ENCODE peak calls at places on chromosomes 4 and X, in five cellular contexts. One of them, this sample, is unnamed.

GRCh38 chrX:13698432-13698831 is 9.5 kb downstream of the RAB9A start:
- ATAC-seq in activated naive CD8-positive, alpha-beta T cell treated with anti-CD3 and anti-CD28 coated beads, Interleukin-2, amount 10 ng/mL, durations not matched to agents 7 days and 5 days: no peak
- ATAC-seq in activated T-helper 17 cell treated with anti-CD3 and anti-CD28 coated beads, Interleukin-2, amount 50 U/mL, for 72 hours: no peak
- ATAC-seq in activated CD4-positive, alpha-beta T cell treated with anti-CD3 and anti-CD28 coated beads for 36 hours: no peak
- ATAC-seq in body of pancreas: no peak
- ATAC-seq in this sample: no peak

GRCh38 chr4:167989815-167990214 is 102.5 kb upstream of the ANXA10 start:
- ATAC-seq in activated CD4-positive, alpha-beta T cell treated with anti-CD3 and anti-CD28 coated beads for 36 hours: no peak
- ATAC-seq in activated T-helper 17 cell treated with anti-CD3 and anti-CD28 coated beads, Interleukin-2, amount 50 U/mL, for 72 hours: no peak
- ATAC-seq in body of pancreas: no peak
- ATAC-seq in activated naive CD8-positive, alpha-beta T cell treated with anti-CD3 and anti-CD28 coated beads, Interleukin-2, amount 10 ng/mL, durations not matched to agents 7 days and 5 days: no peak
- ATAC-seq in this sample: no peak

GRCh38 chr4:2290488-2290887 is 28.6 kb upstream of the MXD4 start:
- ATAC-seq in activated naive CD8-positive, alpha-beta T cell treated with anti-CD3 and anti-CD28 coated beads, Interleukin-2, amount 10 ng/mL, durations not matched to agents 7 days and 5 days: no peak
- ATAC-seq in body of pancreas: no peak
- ATAC-seq in activated CD4-positive, alpha-beta T cell treated with anti-CD3 and anti-CD28 coated beads for 36 hours: no peak
- ATAC-seq in activated T-helper 17 cell treated with anti-CD3 and anti-CD28 coated beads, Interleukin-2, amount 50 U/mL, for 72 hours: no peak
- ATAC-seq in this sample: no peak

GRCh38 chrX:37879692-37880091 is 32.3 kb upstream of the DYNLT3 start:
- ATAC-seq in activated naive CD8-positive, alpha-beta T cell treated with anti-CD3 and anti-CD28 coated beads, Interleukin-2, amount 10 ng/mL, durations not matched to agents 7 days and 5 days: no peak
- ATAC-seq in activated T-helper 17 cell treated with anti-CD3 and anti-CD28 coated beads, Interleukin-2, amount 50 U/mL, for 72 hours: no peak
- ATAC-seq in body of pancreas: no peak
- ATAC-seq in activated CD4-positive, alpha-beta T cell treated with anti-CD3 and anti-CD28 coated beads for 36 hours: no peak
- ATAC-seq in this sample: no peak

GRCh38 chrX:133868687-133869086 is 116.7 kb downstream of the GPC3 start:
- ATAC-seq in body of pancreas: no peak
- ATAC-seq in activated naive CD8-positive, alpha-beta T cell treated with anti-CD3 and anti-CD28 coated beads, Interleukin-2, amount 10 ng/mL, durations not matched to agents 7 days and 5 days: no peak
- ATAC-seq in activated CD4-positive, alpha-beta T cell treated with anti-CD3 and anti-CD28 coated beads for 36 hours: no peak
- ATAC-seq in activated T-helper 17 cell treated with anti-CD3 and anti-CD28 coated beads, Interleukin-2, amount 50 U/mL, for 72 hours: no peak
- ATAC-seq in this sample: no peak

GRCh38 chrX:103356897-103357296 is 591 bp downstream of the TCEAL9 start:
- ATAC-seq in activated naive CD8-positive, alpha-beta T cell treated with anti-CD3 and anti-CD28 coated beads, Interleukin-2, amount 10 ng/mL, durations not matched to agents 7 days and 5 days: no peak
- ATAC-seq in body of pancreas: peak
- ATAC-seq in activated T-helper 17 cell treated with anti-CD3 and anti-CD28 coated beads, Interleukin-2, amount 50 U/mL, for 72 hours: no peak
- ATAC-seq in activated CD4-positive, alpha-beta T cell treated with anti-CD3 and anti-CD28 coated beads for 36 hours: no peak
- ATAC-seq in this sample: no peak

GRCh38 chr4:80184791-80185756 is 12.2 kb upstream of the PRDM8 start:
- ATAC-seq in activated CD4-positive, alpha-beta T cell treated with anti-CD3 and anti-CD28 coated beads for 36 hours: no peak
- ATAC-seq in activated naive CD8-positive, alpha-beta T cell treated with anti-CD3 and anti-CD28 coated beads, Interleukin-2, amount 10 ng/mL, durations not matched to agents 7 days and 5 days: no peak
- ATAC-seq in body of pancreas: no peak
- ATAC-seq in activated T-helper 17 cell treated with anti-CD3 and anti-CD28 coated beads, Interleukin-2, amount 50 U/mL, for 72 hours: no peak
- ATAC-seq in this sample: no peak

GRCh38 chr4:83561381-83561780 is 25.5 kb downstream of the GPAT3 start:
- ATAC-seq in activated T-helper 17 cell treated with anti-CD3 and anti-CD28 coated beads, Interleukin-2, amount 50 U/mL, for 72 hours: peak
- ATAC-seq in activated CD4-positive, alpha-beta T cell treated with anti-CD3 and anti-CD28 coated beads for 36 hours: peak
- ATAC-seq in activated naive CD8-positive, alpha-beta T cell treated with anti-CD3 and anti-CD28 coated beads, Interleukin-2, amount 10 ng/mL, durations not matched to agents 7 days and 5 days: no peak
- ATAC-seq in body of pancreas: peak
- ATAC-seq in this sample: peak

GRCh38 chrX:48903290-48903689 is 5.6 kb downstream of the PQBP1 start:
- ATAC-seq in activated naive CD8-positive, alpha-beta T cell treated with anti-CD3 and anti-CD28 coated beads, Interleukin-2, amount 10 ng/mL, durations not matched to agents 7 days and 5 days: no peak
- ATAC-seq in activated CD4-positive, alpha-beta T cell treated with anti-CD3 and anti-CD28 coated beads for 36 hours: no peak
- ATAC-seq in activated T-helper 17 cell treated with anti-CD3 and anti-CD28 coated beads, Interleukin-2, amount 50 U/mL, for 72 hours: no peak
- ATAC-seq in body of pancreas: no peak
- ATAC-seq in this sample: no peak

GRCh38 chr4:7675136-7675535 is 240.4 kb upstream of the PSAPL1 start:
- ATAC-seq in body of pancreas: no peak
- ATAC-seq in activated CD4-positive, alpha-beta T cell treated with anti-CD3 and anti-CD28 coated beads for 36 hours: no peak
- ATAC-seq in activated naive CD8-positive, alpha-beta T cell treated with anti-CD3 and anti-CD28 coated beads, Interleukin-2, amount 10 ng/mL, durations not matched to agents 7 days and 5 days: no peak
- ATAC-seq in activated T-helper 17 cell treated with anti-CD3 and anti-CD28 coated beads, Interleukin-2, amount 50 U/mL, for 72 hours: no peak
- ATAC-seq in this sample: no peak

GRCh38 chr4:162056947-162057346 is 106.9 kb downstream of the FSTL5 start:
- ATAC-seq in activated naive CD8-positive, alpha-beta T cell treated with anti-CD3 and anti-CD28 coated beads, Interleukin-2, amount 10 ng/mL, durations not matched to agents 7 days and 5 days: no peak
- ATAC-seq in activated T-helper 17 cell treated with anti-CD3 and anti-CD28 coated beads, Interleukin-2, amount 50 U/mL, for 72 hours: no peak
- ATAC-seq in body of pancreas: no peak
- ATAC-seq in activated CD4-positive, alpha-beta T cell treated with anti-CD3 and anti-CD28 coated beads for 36 hours: no peak
- ATAC-seq in this sample: no peak

GRCh38 chr4:29756966-29757365 is 963.2 kb upstream of the PCDH7 start:
- ATAC-seq in activated CD4-positive, alpha-beta T cell treated with anti-CD3 and anti-CD28 coated beads for 36 hours: no peak
- ATAC-seq in activated T-helper 17 cell treated with anti-CD3 and anti-CD28 coated beads, Interleukin-2, amount 50 U/mL, for 72 hours: no peak
- ATAC-seq in activated naive CD8-positive, alpha-beta T cell treated with anti-CD3 and anti-CD28 coated beads, Interleukin-2, amount 10 ng/mL, durations not matched to agents 7 days and 5 days: no peak
- ATAC-seq in body of pancreas: no peak
- ATAC-seq in this sample: no peak

GRCh38 chrX:129791961-129792570 is 12.3 kb downstream of the SASH3 start:
- ATAC-seq in body of pancreas: no peak
- ATAC-seq in activated T-helper 17 cell treated with anti-CD3 and anti-CD28 coated beads, Interleukin-2, amount 50 U/mL, for 72 hours: no peak
- ATAC-seq in activated naive CD8-positive, alpha-beta T cell treated with anti-CD3 and anti-CD28 coated beads, Interleukin-2, amount 10 ng/mL, durations not matched to agents 7 days and 5 days: no peak
- ATAC-seq in activated CD4-positive, alpha-beta T cell treated with anti-CD3 and anti-CD28 coated beads for 36 hours: no peak
- ATAC-seq in this sample: no peak

GRCh38 chr4:156884183-156884582 is 87.4 kb downstream of the PDGFC start:
- ATAC-seq in activated naive CD8-positive, alpha-beta T cell treated with anti-CD3 and anti-CD28 coated beads, Interleukin-2, amount 10 ng/mL, durations not matched to agents 7 days and 5 days: no peak
- ATAC-seq in body of pancreas: no peak
- ATAC-seq in activated T-helper 17 cell treated with anti-CD3 and anti-CD28 coated beads, Interleukin-2, amount 50 U/mL, for 72 hours: no peak
- ATAC-seq in activated CD4-positive, alpha-beta T cell treated with anti-CD3 and anti-CD28 coated beads for 36 hours: no peak
- ATAC-seq in this sample: no peak

GRCh38 chrX:108303682-108304081 is 134.5 kb downstream of the COL4A6 start:
- ATAC-seq in activated naive CD8-positive, alpha-beta T cell treated with anti-CD3 and anti-CD28 coated beads, Interleukin-2, amount 10 ng/mL, durations not matched to agents 7 days and 5 days: no peak
- ATAC-seq in activated T-helper 17 cell treated with anti-CD3 and anti-CD28 coated beads, Interleukin-2, amount 50 U/mL, for 72 hours: no peak
- ATAC-seq in body of pancreas: no peak
- ATAC-seq in activated CD4-positive, alpha-beta T cell treated with anti-CD3 and anti-CD28 coated beads for 36 hours: no peak
- ATAC-seq in this sample: no peak

GRCh38 chr4:169630069-169630468 is 9.7 kb downstream of the CLCN3 start:
- ATAC-seq in activated naive CD8-positive, alpha-beta T cell treated with anti-CD3 and anti-CD28 coated beads, Interleukin-2, amount 10 ng/mL, durations not matched to agents 7 days and 5 days: no peak
- ATAC-seq in activated CD4-positive, alpha-beta T cell treated with anti-CD3 and anti-CD28 coated beads for 36 hours: no peak
- ATAC-seq in activated T-helper 17 cell treated with anti-CD3 and anti-CD28 coated beads, Interleukin-2, amount 50 U/mL, for 72 hours: no peak
- ATAC-seq in body of pancreas: no peak
- ATAC-seq in this sample: no peak

GRCh38 chr4:47287735-47288134 is 175.8 kb downstream of the COMMD8 start:
- ATAC-seq in activated T-helper 17 cell treated with anti-CD3 and anti-CD28 coated beads, Interleukin-2, amount 50 U/mL, for 72 hours: peak
- ATAC-seq in activated naive CD8-positive, alpha-beta T cell treated with anti-CD3 and anti-CD28 coated beads, Interleukin-2, amount 10 ng/mL, durations not matched to agents 7 days and 5 days: no peak
- ATAC-seq in activated CD4-positive, alpha-beta T cell treated with anti-CD3 and anti-CD28 coated beads for 36 hours: no peak
- ATAC-seq in body of pancreas: no peak
- ATAC-seq in this sample: no peak

GRCh38 chr4:7761720-7762119 is 177.9 kb downstream of the AFAP1 start:
- ATAC-seq in body of pancreas: peak
- ATAC-seq in activated T-helper 17 cell treated with anti-CD3 and anti-CD28 coated beads, Interleukin-2, amount 50 U/mL, for 72 hours: peak
- ATAC-seq in activated CD4-positive, alpha-beta T cell treated with anti-CD3 and anti-CD28 coated beads for 36 hours: peak
- ATAC-seq in activated naive CD8-positive, alpha-beta T cell treated with anti-CD3 and anti-CD28 coated beads, Interleukin-2, amount 10 ng/mL, durations not matched to agents 7 days and 5 days: peak
- ATAC-seq in this sample: peak

GRCh38 chr4:68299492-68300457 is 50.1 kb downstream of the YTHDC1 start:
- ATAC-seq in activated naive CD8-positive, alpha-beta T cell treated with anti-CD3 and anti-CD28 coated beads, Interleukin-2, amount 10 ng/mL, durations not matched to agents 7 days and 5 days: no peak
- ATAC-seq in body of pancreas: no peak
- ATAC-seq in activated CD4-positive, alpha-beta T cell treated with anti-CD3 and anti-CD28 coated beads for 36 hours: peak
- ATAC-seq in activated T-helper 17 cell treated with anti-CD3 and anti-CD28 coated beads, Interleukin-2, amount 50 U/mL, for 72 hours: peak
- ATAC-seq in this sample: peak

GRCh38 chrX:67545772-67546495 is 2.1 kb downstream of the AR start:
- ATAC-seq in activated CD4-positive, alpha-beta T cell treated with anti-CD3 and anti-CD28 coated beads for 36 hours: no peak
- ATAC-seq in activated naive CD8-positive, alpha-beta T cell treated with anti-CD3 and anti-CD28 coated beads, Interleukin-2, amount 10 ng/mL, durations not matched to agents 7 days and 5 days: no peak
- ATAC-seq in body of pancreas: peak
- ATAC-seq in activated T-helper 17 cell treated with anti-CD3 and anti-CD28 coated beads, Interleukin-2, amount 50 U/mL, for 72 hours: no peak
- ATAC-seq in this sample: no peak

GRCh38 chrX:87890437-87890836 is 372.8 kb downstream of the KLHL4 start:
- ATAC-seq in activated T-helper 17 cell treated with anti-CD3 and anti-CD28 coated beads, Interleukin-2, amount 50 U/mL, for 72 hours: no peak
- ATAC-seq in activated naive CD8-positive, alpha-beta T cell treated with anti-CD3 and anti-CD28 coated beads, Interleukin-2, amount 10 ng/mL, durations not matched to agents 7 days and 5 days: no peak
- ATAC-seq in activated CD4-positive, alpha-beta T cell treated with anti-CD3 and anti-CD28 coated beads for 36 hours: no peak
- ATAC-seq in body of pancreas: no peak
- ATAC-seq in this sample: no peak

GRCh38 chr4:20591571-20592455 is 108.4 kb upstream of the PACRGL start:
- ATAC-seq in activated T-helper 17 cell treated with anti-CD3 and anti-CD28 coated beads, Interleukin-2, amount 50 U/mL, for 72 hours: no peak
- ATAC-seq in activated CD4-positive, alpha-beta T cell treated with anti-CD3 and anti-CD28 coated beads for 36 hours: no peak
- ATAC-seq in activated naive CD8-positive, alpha-beta T cell treated with anti-CD3 and anti-CD28 coated beads, Interleukin-2, amount 10 ng/mL, durations not matched to agents 7 days and 5 days: no peak
- ATAC-seq in body of pancreas: no peak
- ATAC-seq in this sample: no peak

GRCh38 chrX:1072637-1073377 is 139.6 kb downstream of the CRLF2 start:
- ATAC-seq in activated T-helper 17 cell treated with anti-CD3 and anti-CD28 coated beads, Interleukin-2, amount 50 U/mL, for 72 hours: peak
- ATAC-seq in body of pancreas: no peak
- ATAC-seq in activated CD4-positive, alpha-beta T cell treated with anti-CD3 and anti-CD28 coated beads for 36 hours: no peak
- ATAC-seq in activated naive CD8-positive, alpha-beta T cell treated with anti-CD3 and anti-CD28 coated beads, Interleukin-2, amount 10 ng/mL, durations not matched to agents 7 days and 5 days: no peak
- ATAC-seq in this sample: no peak

GRCh38 chr4:95021099-95021498 is 263.3 kb downstream of the BMPR1B start:
- ATAC-seq in activated naive CD8-positive, alpha-beta T cell treated with anti-CD3 and anti-CD28 coated beads, Interleukin-2, amount 10 ng/mL, durations not matched to agents 7 days and 5 days: no peak
- ATAC-seq in body of pancreas: no peak
- ATAC-seq in activated CD4-positive, alpha-beta T cell treated with anti-CD3 and anti-CD28 coated beads for 36 hours: no peak
- ATAC-seq in activated T-helper 17 cell treated with anti-CD3 and anti-CD28 coated beads, Interleukin-2, amount 50 U/mL, for 72 hours: no peak
- ATAC-seq in this sample: no peak

This sample was measured in activated CD4-positive, CD25-positive, alpha-beta regulatory T cell treated with anti-CD3 and anti-CD28 coated beads, Interleukin-2, amount 50 U/mL, for 24 hours.